ENCODE peak calls at places on chromosome 22, in nine cellular contexts. T, Z, G, H, E, L, Q, K and W are unnamed samples.

GRCh38 chr22:35039625-35040024 is 26.3 kb upstream of the ISX start:
- DNase-seq in Z (no peak), T (no peak), L (no peak), G (no peak), H (no peak), K (no peak), Q (no peak), E (peak; percentile 22), W (no peak)

GRCh38 chr22:43501951-43502874 is 90.4 kb downstream of the MPPED1 start:
- DNase-seq in Z (no peak), T (peak; percentile 47), H (no peak), L (no peak), G (no peak), K (no peak), E (no peak), Q (no peak), W (no peak)

GRCh38 chr22:48250286-48250895 is 1487.9 kb downstream of the TBC1D22A start:
- DNase-seq in G (no peak), Z (no peak), L (no peak), H (no peak), T (no peak), E (no peak), K (no peak), Q (no peak), W (no peak)

GRCh38 chr22:27775087-27775697 is 26.4 kb downstream of the MN1 start:
- DNase-seq in L (no peak), Z (no peak), T (no peak), Q (no peak), E (no peak), K (no peak), G (peak; percentile 70), H (no peak), W (no peak)

GRCh38 chr22:21937041-21937820 is 15.4 kb downstream of the PPM1F start:
- DNase-seq in E (no peak), K (no peak), Z (no peak), G (peak; percentile 73), Q (no peak), L (no peak), T (no peak), H (no peak), W (no peak)

GRCh38 chr22:44276706-44277403 is 35.9 kb downstream of the SHISAL1 start:
- DNase-seq in H (no peak), T (peak; percentile 39), K (no peak), E (no peak), L (no peak), Z (no peak), G (peak; percentile 6), Q (no peak), W (no peak)

GRCh38 chr22:27986937-27987336 is 67.9 kb upstream of the PITPNB start:
- DNase-seq in E (no peak), H (no peak), L (no peak), Z (no peak), Q (no peak), T (no peak), K (peak; percentile 10), G (no peak), W (no peak)

GRCh38 chr22:28410050-28410816 is 269.4 kb downstream of the TTC28 start:
- DNase-seq in H (no peak), Q (peak; percentile 24), G (no peak), K (no peak), E (no peak), Z (peak; percentile 61), L (no peak), T (no peak), W (no peak)

GRCh38 chr22:38327805-38328204 is 10.6 kb upstream of the CSNK1E start:
- DNase-seq in G (no peak), L (no peak), K (no peak), Q (no peak), E (no peak), Z (peak; percentile 45), H (no peak), T (no peak), W (no peak)

DNA sequence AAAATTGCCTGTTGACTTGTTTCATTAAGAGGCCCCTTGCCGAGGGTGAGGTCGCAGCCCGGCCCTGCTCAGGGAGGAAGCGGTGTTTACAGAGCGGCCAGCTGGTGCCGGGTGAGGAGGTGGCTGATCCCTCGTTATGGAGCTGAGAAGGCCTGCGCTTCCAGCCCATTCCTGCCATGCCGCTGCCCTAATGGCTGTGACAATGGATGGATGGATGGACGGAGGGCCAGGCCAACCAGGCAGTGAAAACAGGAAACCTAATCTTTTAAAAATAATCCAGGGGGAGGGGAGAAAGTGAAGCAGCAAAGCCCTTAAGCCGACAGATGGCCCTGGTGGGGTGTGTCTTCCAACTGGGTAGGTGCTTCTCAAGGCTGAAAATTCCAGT is 38.5 kb downstream of the BCR start:
- DNase-seq in L (no peak), G (no peak), H (no peak), Q (peak; percentile 70), K (no peak), T (peak; percentile 92), Z (peak; percentile 71), E (no peak), W (peak; percentile 59)
- H3K4me1 ChIP-seq in L (peaks cover 99% of the 10 kb centered on the region), G (peaks cover 26% of the 10 kb centered on the region), H (peaks cover 23% of the 10 kb centered on the region), Q (peaks cover 74% of the 10 kb centered on the region), K (peaks cover 44% of the 10 kb centered on the region), T (peaks cover 71% of the 10 kb centered on the region), Z (peaks cover 36% of the 10 kb centered on the region), E (peaks cover 13% of the 10 kb centered on the region), W (peaks cover 36% of the 10 kb centered on the region)

DNA sequence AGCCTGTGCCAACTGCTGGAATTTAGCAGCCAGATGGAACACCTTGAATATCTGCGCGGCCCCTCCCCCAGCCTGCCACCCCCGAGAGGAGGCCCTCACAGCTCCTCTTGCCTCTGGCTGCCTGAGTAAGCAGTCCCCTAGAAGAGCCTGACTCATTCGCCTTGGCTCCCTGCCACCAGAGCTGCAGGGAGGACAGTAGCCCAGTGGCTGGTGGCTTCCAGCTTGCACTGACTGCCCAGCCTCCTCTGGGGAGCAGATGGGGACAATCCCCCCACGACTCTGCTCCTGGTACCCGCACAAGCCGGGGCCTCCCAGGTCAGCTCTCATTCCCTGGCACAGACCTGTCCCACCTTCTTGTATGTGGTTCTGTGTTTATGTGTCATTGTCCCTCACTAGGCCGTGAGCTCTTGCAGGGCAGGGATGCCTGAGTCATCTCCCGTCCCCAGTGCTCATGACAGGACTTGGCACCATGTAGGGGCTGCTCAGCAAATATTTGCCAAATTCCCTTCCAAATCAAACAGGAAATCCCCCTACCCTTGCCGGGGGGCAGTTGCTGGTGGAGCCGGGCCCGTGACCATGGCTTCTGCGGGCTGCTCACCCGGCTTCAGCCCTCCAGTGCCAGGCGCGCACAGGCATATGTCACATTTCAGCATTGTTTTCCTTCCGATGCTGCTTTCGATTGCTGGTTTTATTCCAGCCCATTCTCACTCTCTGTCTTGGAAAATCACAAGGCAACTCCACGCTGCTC is 43.6 kb downstream of the CACNG2 start:
- DNase-seq in H (peak; percentile 92), G (peak; percentile 96), E (peak; percentile 72), T (peak; percentile 97), K (peak; percentile 91), Q (no peak), Z (peak; percentile 92), L (no peak), W (no peak)
- H3K4me3 ChIP-seq in H (peak overlapping the region; percentile 22), G (peak overlapping the region; percentile 18), E (no peak overlapping the region), T (no peak overlapping the region), K (no peak overlapping the region), Q (no peak overlapping the region), Z (no peak overlapping the region), L (no peak overlapping the region), W (no peak overlapping the region)

GRCh38 chr22:40053460-40053859 is 58.7 kb downstream of the FAM83F start:
- DNase-seq in Z (no peak), E (no peak), T (no peak), L (no peak), Q (no peak), G (no peak), H (no peak), K (no peak), W (no peak)

GRCh38 chr22:40054486-40054885 is 59.7 kb downstream of the FAM83F start:
- DNase-seq in G (no peak), Q (no peak), L (no peak), Z (no peak), K (no peak), H (no peak), T (no peak), E (no peak), W (no peak)

GRCh38 chr22:40051322-40051721 is 56.6 kb downstream of the FAM83F start:
- DNase-seq in Q (no peak), H (no peak), E (no peak), T (no peak), L (peak; percentile 16), Z (no peak), G (no peak), K (no peak), W (no peak)

GRCh38 chr22:40046126-40046525 is 51.4 kb downstream of the FAM83F start:
- DNase-seq in H (no peak), Q (no peak), G (no peak), T (no peak), L (peak; percentile 24), K (no peak), E (no peak), Z (no peak), W (no peak)

GRCh38 chr22:40050258-40050657 is 55.5 kb downstream of the FAM83F start:
- DNase-seq in Q (no peak), H (no peak), K (no peak), L (no peak), Z (no peak), E (no peak), G (no peak), T (no peak), W (no peak)
- H3K4me1 ChIP-seq in Q (peaks cover 16% of the 10 kb centered on the region), H (peaks cover 4% of the 10 kb centered on the region), K (peaks cover 13% of the 10 kb centered on the region), L (peaks cover 67% of the 10 kb centered on the region), Z (peaks cover 9% of the 10 kb centered on the region), E (no peaks in the 10 kb centered on the region), G (peaks cover 48% of the 10 kb centered on the region), T (peaks cover 12% of the 10 kb centered on the region), W (peaks cover 4% of the 10 kb centered on the region)

DNA sequence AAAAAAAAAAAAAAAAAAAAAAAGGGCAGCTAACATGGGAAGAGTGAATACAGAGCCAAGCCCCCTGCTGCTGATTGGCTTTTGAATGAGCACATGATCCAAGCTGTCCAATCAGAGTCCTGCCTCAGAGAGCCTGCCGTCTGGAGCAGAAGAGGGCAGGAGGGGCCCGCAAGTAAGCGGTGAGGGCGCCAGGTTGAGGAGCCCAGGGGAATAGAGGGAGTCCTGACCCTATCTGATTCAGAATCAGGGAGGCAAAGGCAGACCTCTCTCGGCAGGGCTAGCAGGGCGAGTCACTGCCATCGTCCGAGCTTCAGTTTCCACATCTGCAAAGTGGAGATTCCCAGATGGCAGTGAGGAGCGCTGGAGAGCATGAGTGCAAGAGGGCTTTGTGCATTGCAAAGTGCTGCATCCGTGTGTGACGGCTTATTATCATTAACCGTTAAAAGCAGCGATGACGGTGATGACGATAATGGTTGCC is 68.8 kb upstream of the ATXN10 start:
- DNase-seq in Z (peak; percentile 48), G (no peak), T (peak; percentile 73), L (no peak), H (peak; percentile 82), Q (peak; percentile 83), E (no peak), K (peak; percentile 80), W (peak; percentile 22)
- H3K4me3 ChIP-seq in Z (no peak overlapping the region), G (no peak overlapping the region), T (no peak overlapping the region), L (no peak overlapping the region), H (no peak overlapping the region), Q (no peak overlapping the region), E (no peak overlapping the region), K (no peak overlapping the region), W (no peak overlapping the region)